ENCODE peak calls at places on chromosomes 2 and 18, in eight cellular contexts. V, G, A, E, H, O, R and U are unnamed samples.

GRCh38 chr2:132668189-132668833 is 1.7 kb downstream of the LYPD1 start:
- DNase-seq in H (no peak), G (no peak), E (no peak), O (no peak), R (peak; percentile 17), V (no peak), A (peak; percentile 10), U (no peak)

GRCh38 chr2:216730871-216731270 is 35.5 kb upstream of the IGFBP5 start:
- DNase-seq in G (no peak), O (no peak), V (no peak), E (no peak), A (no peak), H (no peak), R (no peak), U (no peak)

GRCh38 chr2:75221872-75222271 is 22.6 kb upstream of the TACR1 start:
- DNase-seq in A (no peak), H (peak; percentile 17), V (peak; percentile 68), G (peak; percentile 84), E (no peak), O (peak; percentile 87), R (no peak), U (no peak)

GRCh38 chr2:109079590-109079989 is 49.4 kb upstream of the SH3RF3 start:
- DNase-seq in H (no peak), G (no peak), O (no peak), R (no peak), A (no peak), V (no peak), E (no peak), U (no peak)

GRCh38 chr2:109396338-109397180 is 217.2 kb downstream of the SEPTIN10 start:
- DNase-seq in R (peak; percentile 14), A (no peak), G (peak; percentile 12), O (peak; percentile 19), V (no peak), H (no peak), E (no peak), U (no peak)

GRCh38 chr2:121356058-121356640 is 71.1 kb upstream of the TFCP2L1 start:
- DNase-seq in V (peak; percentile 53), G (peak; percentile 84), O (peak; percentile 75), R (peak; percentile 62), E (peak; percentile 48), H (no peak), A (no peak), U (peak; percentile 26)

GRCh38 chr18:3652380-3653262 is 202.6 kb downstream of the TGIF1 start:
- DNase-seq in V (peak; percentile 90), H (peak; percentile 63), A (peak; percentile 38), E (peak; percentile 98), R (peak; percentile 8), G (peak; percentile 97), O (peak; percentile 97), U (peak; percentile 84)

GRCh38 chr2:234116050-234116449 is 65.5 kb downstream of the SPP2 start:
- DNase-seq in E (no peak), G (no peak), A (no peak), R (no peak), O (no peak), V (no peak), H (no peak), U (no peak)

GRCh38 chr2:41187683-41188082 is 735.8 kb upstream of the SLC8A1 start:
- DNase-seq in V (no peak), G (no peak), H (no peak), R (no peak), O (no peak), E (no peak), A (no peak), U (no peak)

GRCh38 chr2:57376985-57377384 is 669.6 kb upstream of the VRK2 start:
- DNase-seq in G (peak; percentile 41), E (no peak), R (no peak), H (no peak), O (peak; percentile 14), V (no peak), A (no peak), U (no peak)

GRCh38 chr18:48274301-48274700 is 134.9 kb downstream of the ZBTB7C start:
- DNase-seq in A (no peak), G (no peak), R (no peak), V (no peak), O (no peak), E (no peak), H (no peak), U (no peak)

GRCh38 chr2:237923507-237924163 is 43.2 kb upstream of the UBE2F start:
- DNase-seq in A (peak; percentile 84), H (peak; percentile 39), V (peak; percentile 62), E (peak; percentile 29), R (peak; percentile 86), G (peak; percentile 64), O (peak; percentile 71), U (no peak)

GRCh38 chr2:84906900-84907714 is 1.7 kb downstream of the TMSB10 start:
- DNase-seq in G (peak; percentile 89), O (peak; percentile 91), H (peak; percentile 70), A (peak; percentile 73), V (peak; percentile 86), R (peak; percentile 40), E (peak; percentile 83), U (peak; percentile 39)

GRCh38 chr2:226531061-226531460 is 268.6 kb downstream of the IRS1 start:
- DNase-seq in R (no peak), E (no peak), H (no peak), O (no peak), A (no peak), G (no peak), V (no peak), U (no peak)

GRCh38 chr2:156356006-156356764 is 23.7 kb upstream of the NR4A2 start:
- DNase-seq in O (peak; percentile 91), V (no peak), G (peak; percentile 60), A (no peak), E (no peak), H (no peak), R (no peak), U (no peak)

GRCh38 chr2:174681983-174682577 is 82.2 kb downstream of the CHRNA1 start:
- DNase-seq in R (peak; percentile 41), O (peak; percentile 20), H (no peak), A (peak; percentile 65), G (peak; percentile 45), E (no peak), V (no peak), U (no peak)

GRCh38 chr2:216918088-216918680 is 58.3 kb upstream of the TNP1 start:
- DNase-seq in A (no peak), R (no peak), G (peak; percentile 74), V (peak; percentile 76), H (peak; percentile 23), O (peak; percentile 91), E (peak; percentile 13), U (no peak)

GRCh38 chr18:36186461-36187137 is 698 bp upstream of the MOCOS start:
- DNase-seq in H (no peak), V (no peak), O (peak; percentile 19), E (no peak), R (peak; percentile 52), G (peak; percentile 13), A (peak; percentile 45), U (no peak)

GRCh38 chr18:36187138-36187825 is at the start of gene MOCOS:
- DNase-seq in V (peak; percentile 56), E (peak; percentile 29), H (no peak), G (peak; percentile 53), R (peak; percentile 90), O (peak; percentile 45), A (peak; percentile 82), U (no peak)

GRCh38 chr18:36185157-36185556 is 2.1 kb upstream of the MOCOS start:
- DNase-seq in G (no peak), O (no peak), A (no peak), V (no peak), R (no peak), H (no peak), E (no peak), U (no peak)

GRCh38 chr18:36183987-36184386 is 3.3 kb upstream of the MOCOS start:
- DNase-seq in H (no peak), O (no peak), V (no peak), G (no peak), R (no peak), E (no peak), A (no peak), U (no peak)

DNA sequence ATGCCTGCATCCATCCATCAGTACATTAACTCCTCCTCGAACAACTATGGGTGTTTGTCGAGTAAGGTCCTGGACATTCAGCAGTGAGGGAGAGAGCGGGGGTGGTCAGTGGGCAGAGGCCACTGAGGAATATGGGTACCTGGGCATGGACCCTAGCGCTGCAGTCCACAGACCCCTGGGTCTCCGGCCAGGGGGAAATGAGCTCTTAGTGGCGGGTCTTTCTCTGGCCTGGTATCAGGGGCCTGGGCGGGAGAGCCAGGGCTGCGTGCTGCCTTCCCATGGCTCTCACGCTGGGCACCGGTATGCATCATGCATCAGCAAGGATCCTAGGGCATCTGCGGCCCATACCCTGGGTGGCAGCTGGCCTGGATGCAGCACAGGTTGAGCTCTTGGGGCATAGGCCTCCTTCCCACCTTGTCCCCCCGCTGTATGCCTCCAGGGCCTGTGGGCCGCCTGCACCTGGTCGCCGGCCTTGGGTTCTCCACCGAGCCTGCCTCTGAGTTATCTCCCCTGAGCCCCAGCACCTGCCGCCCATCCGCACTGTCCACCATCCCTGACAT is 1.3 kb upstream of the MOCOS start:
- DNase-seq in R (no peak), O (no peak), H (no peak), G (no peak), A (no peak), V (no peak), E (no peak), U (no peak)
- H3K4me3 ChIP-seq in R (no peak overlapping the region), O (no peak overlapping the region), H (peak overlapping the region; percentile 60), G (no peak overlapping the region), A (no peak overlapping the region), V (peak overlapping the region; percentile 85), E (no peak overlapping the region), U (no peak overlapping the region)

GRCh38 chr2:65566617-65567016 is 134.2 kb upstream of the SPRED2 start:
- DNase-seq in A (no peak), R (no peak), E (no peak), O (no peak), G (no peak), V (no peak), H (no peak), U (no peak)

GRCh38 chr2:65562890-65563289 is 130.5 kb upstream of the SPRED2 start:
- DNase-seq in A (peak; percentile 61), V (no peak), O (no peak), R (no peak), E (no peak), G (no peak), H (no peak), U (no peak)

GRCh38 chr2:65564299-65564698 is 131.9 kb upstream of the SPRED2 start:
- DNase-seq in O (no peak), H (no peak), A (no peak), V (no peak), E (no peak), R (no peak), G (no peak), U (no peak)

GRCh38 chr2:65565681-65566080 is 133.3 kb upstream of the SPRED2 start:
- DNase-seq in R (no peak), A (no peak), E (no peak), H (no peak), G (no peak), O (no peak), V (no peak), U (no peak)
- TF ChIP-seq CTCF in R (no peak), A (no peak), E (no peak), H (no peak), G (no peak), O (no peak), V (no peak), U (no peak)

GRCh38 chr2:1716441-1716840 is 27.9 kb downstream of the PXDN start:
- DNase-seq in E (no peak), V (no peak), G (no peak), A (no peak), H (no peak), O (no peak), R (no peak), U (no peak)
- H3K4me3 ChIP-seq in E (no peak overlapping the region), V (no peak overlapping the region), G (no peak overlapping the region), A (no peak overlapping the region), H (no peak overlapping the region), O (no peak overlapping the region), R (no peak overlapping the region), U (no peak overlapping the region)

GRCh38 chr2:35428548-35428947 is 927.0 kb upstream of the CRIM1 start:
- DNase-seq in A (peak; percentile 15), R (peak; percentile 34), H (no peak), V (no peak), O (peak; percentile 3), G (peak; percentile 18), E (no peak), U (no peak)
- TF ChIP-seq CTCF in A (no peak), R (peak; percentile 22), H (peak; percentile 19), V (peak; percentile 14), O (peak; percentile 17), G (peak; percentile 36), E (peak; percentile 41), U (peak; percentile 73)